ENCODE peak calls at places on chromosomes 3 and 15, in ten cellular contexts. Y is NB4; B is left colon; P is IMR-90; H is hippocampal formation; W is stimulated activated CD8-positive, alpha-beta memory T cell treated with anti-CD3 and anti-CD28 coated beads, Interleukin-12 subunit alpha, Interleukin-12 subunit beta, amount 100 ng/mL, for 4 hours; Q is HCEC 1CT; M is LoVo; S is hepatic stellate cell; C is ELR. J is an unnamed sample.

GRCh38 chr3:12107071-12107713 is 51.5 kb downstream of the TIMP4 start:
- DNase-seq in Y (no peak), B (no peak), P (no peak), H (no peak), W (no peak), Q (no peak), M (no peak), S (no peak), C (no peak), J (peak; percentile 9)

GRCh38 chr3:170475091-170475705 is 56.5 kb downstream of the CLDN11 start:
- DNase-seq in Y (no peak), B (no peak), P (peak; percentile 62), H (no peak), W (no peak), Q (peak; percentile 35), M (no peak), S (no peak), C (no peak), J (no peak)

GRCh38 chr3:11499144-11499543 is 144.6 kb downstream of the VGLL4 start:
- DNase-seq in Y (no peak), B (no peak), P (peak; percentile 98), H (no peak), W (no peak), Q (peak; percentile 99), M (no peak), S (peak; percentile 75), C (peak; percentile 91), J (peak; percentile 96)

GRCh38 chr15:97084650-97085049 is 754.1 kb downstream of the NR2F2 start:
- DNase-seq in Y (peak; percentile 76), B (no peak), P (no peak), H (no peak), W (no peak), Q (no peak), M (no peak), S (no peak), C (peak; percentile 33), J (peak; percentile 21)

GRCh38 chr3:7581831-7582230 is 720.9 kb downstream of the GRM7 start:
- DNase-seq in Y (no peak), B (no peak), P (no peak), H (no peak), W (no peak), Q (no peak), M (no peak), S (no peak), C (no peak), J (peak; percentile 7)

GRCh38 chr3:167684389-167684993 is 30.7 kb upstream of the WDR49 start:
- DNase-seq in Y (peak; percentile 62), B (peak; percentile 15), P (peak; percentile 58), H (peak; percentile 18), W (no peak), Q (peak; percentile 52), M (peak; percentile 52), S (peak; percentile 9), C (peak; percentile 78), J (peak; percentile 65)

GRCh38 chr3:141530133-141530768 is 43.4 kb downstream of the RASA2 start:
- DNase-seq in Y (peak; percentile 83), B (no peak), P (peak; percentile 81), H (no peak), W (no peak), Q (peak; percentile 58), M (no peak), S (peak; percentile 8), C (peak; percentile 83), J (peak; percentile 33)

GRCh38 chr3:27678234-27678633 is 43.9 kb downstream of the EOMES start:
- DNase-seq in Y (no peak), B (no peak), P (no peak), H (no peak), W (no peak), Q (no peak), M (no peak), S (no peak), C (no peak), J (no peak)

GRCh38 chr3:189787622-189788021 is 156.4 kb downstream of the TP63 start:
- DNase-seq in Y (no peak), B (no peak), P (peak; percentile 45), H (no peak), W (no peak), Q (peak; percentile 24), M (no peak), S (no peak), C (peak; percentile 55), J (peak; percentile 39)

GRCh38 chr15:65027593-65027992 is 1.8 kb downstream of the MTFMT start:
- DNase-seq in Y (no peak), B (no peak), P (no peak), H (no peak), W (no peak), Q (no peak), M (no peak), S (no peak), C (no peak), J (no peak)

J was measured in HT1080.